ENCODE peak calls at places on chromosomes 3 and 15, in six cellular contexts. One of them, this sample, is unnamed.

GRCh38 chr3:37499061-37499785 is 324.8 kb upstream of the LRRFIP2 start:
- DNase-seq in K562: no peak
- DNase-seq in WTC11: no peak
- DNase-seq in HCT116: no peak
- DNase-seq in HepG2: no peak
- DNase-seq in GM12878: no peak
- DNase-seq in this sample: no peak

GRCh38 chr15:55742498-55742926 is 440 bp downstream of the PRTG start:
- DNase-seq in K562: no peak
- DNase-seq in WTC11: no peak
- DNase-seq in HCT116: no peak
- DNase-seq in HepG2: no peak
- DNase-seq in GM12878: no peak
- DNase-seq in this sample: no peak

GRCh38 chr15:80550219-80550909 is 144.7 kb upstream of the ABHD17C start:
- DNase-seq in K562: no peak
- DNase-seq in WTC11: no peak
- DNase-seq in HCT116: no peak
- DNase-seq in HepG2: peak; percentile 37
- DNase-seq in GM12878: peak; percentile 5
- DNase-seq in this sample: no peak

GRCh38 chr3:30596161-30596560 is 10.2 kb upstream of the TGFBR2 start:
- DNase-seq in K562: no peak
- DNase-seq in WTC11: no peak
- DNase-seq in HCT116: peak; percentile 56
- DNase-seq in HepG2: no peak
- DNase-seq in GM12878: no peak
- DNase-seq in this sample: no peak

GRCh38 chr15:88630798-88631463 is 7.9 kb upstream of the ISG20 start:
- DNase-seq in K562: no peak
- DNase-seq in WTC11: no peak
- DNase-seq in HCT116: no peak
- DNase-seq in HepG2: no peak
- DNase-seq in GM12878: no peak
- DNase-seq in this sample: no peak

GRCh38 chr3:16432714-16433113 is 80.8 kb downstream of the RFTN1 start:
- DNase-seq in K562: no peak
- DNase-seq in WTC11: no peak
- DNase-seq in HCT116: no peak
- DNase-seq in HepG2: no peak
- DNase-seq in GM12878: no peak
- DNase-seq in this sample: no peak

GRCh38 chr3:66297260-66297863 is 76.6 kb downstream of the SLC25A26 start:
- DNase-seq in K562: no peak
- DNase-seq in WTC11: no peak
- DNase-seq in HCT116: no peak
- DNase-seq in HepG2: no peak
- DNase-seq in GM12878: no peak
- DNase-seq in this sample: no peak

GRCh38 chr15:51266548-51266947 is 71.8 kb downstream of the CYP19A1 start:
- DNase-seq in K562: no peak
- DNase-seq in WTC11: no peak
- DNase-seq in HCT116: no peak
- DNase-seq in HepG2: no peak
- DNase-seq in GM12878: no peak
- DNase-seq in this sample: no peak

GRCh38 chr15:68990755-68991500 is 23.6 kb upstream of the NOX5 start:
- DNase-seq in K562: no peak
- DNase-seq in WTC11: no peak
- DNase-seq in HCT116: no peak
- DNase-seq in HepG2: no peak
- DNase-seq in GM12878: no peak
- DNase-seq in this sample: no peak

GRCh38 chr3:127817331-127817821 is 4.9 kb downstream of the MGLL start:
- DNase-seq in K562: no peak
- DNase-seq in WTC11: no peak
- DNase-seq in HCT116: peak; percentile 78
- DNase-seq in HepG2: no peak
- DNase-seq in GM12878: no peak
- DNase-seq in this sample: no peak

DNA sequence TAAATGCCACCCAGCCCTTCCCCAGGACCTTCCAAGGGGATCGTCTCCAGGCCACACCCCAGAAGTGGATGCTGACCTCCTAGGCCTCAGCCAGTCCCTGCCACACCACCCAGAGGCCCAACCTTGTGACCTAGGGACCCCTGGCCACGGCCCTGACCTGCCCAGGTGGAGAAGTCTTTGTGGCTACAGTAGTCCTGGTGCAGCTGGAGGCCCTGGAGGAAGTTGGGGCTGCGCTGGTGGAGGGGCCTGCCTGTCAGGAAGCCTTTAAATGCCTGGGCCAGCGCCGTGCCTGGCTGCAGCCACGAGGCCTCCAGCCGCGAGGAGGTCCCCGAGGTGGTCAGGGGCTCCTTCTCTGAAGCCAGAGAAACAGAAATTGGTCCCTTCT is 23.4 kb downstream of the PLA2G4D start:
- DNase-seq in K562: no peak
- DNase-seq in WTC11: no peak
- DNase-seq in HCT116: no peak
- DNase-seq in HepG2: no peak
- DNase-seq in GM12878: no peak
- DNase-seq in this sample: no peak
- TF ChIP-seq SP1 in K562: no peak
- TF ChIP-seq SP1 in WTC11: no peak
- TF ChIP-seq SP1 in HCT116: no peak
- TF ChIP-seq SP1 in HepG2: no peak
- TF ChIP-seq SP1 in GM12878: no peak
- TF ChIP-seq SP1 in this sample: no peak

DNA sequence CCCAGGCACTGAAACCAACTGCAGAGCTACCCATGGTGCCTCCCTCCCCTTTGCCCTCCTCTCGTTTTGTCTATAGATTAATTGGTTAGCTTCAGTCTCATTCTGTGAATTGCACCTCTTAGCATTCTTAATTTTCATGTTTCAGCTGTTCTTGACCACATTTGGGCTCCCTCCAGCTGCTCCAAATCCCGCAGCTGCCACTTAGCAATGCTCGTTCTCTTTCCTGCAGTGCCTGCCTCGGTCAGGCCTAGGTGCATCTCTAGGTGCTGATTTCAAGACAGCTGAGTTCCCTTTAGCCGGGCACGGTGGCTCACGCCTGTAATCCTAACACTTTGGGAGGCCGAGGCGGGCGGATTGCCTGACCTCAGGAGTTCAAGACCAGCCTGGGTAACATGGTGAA is 47.0 kb upstream of the SMAD3 start:
- DNase-seq in K562: no peak
- DNase-seq in WTC11: no peak
- DNase-seq in HCT116: no peak
- DNase-seq in HepG2: no peak
- DNase-seq in GM12878: no peak
- DNase-seq in this sample: no peak
- TF ChIP-seq SP1 in K562: no peak
- TF ChIP-seq SP1 in WTC11: no peak
- TF ChIP-seq SP1 in HCT116: no peak
- TF ChIP-seq SP1 in HepG2: no peak
- TF ChIP-seq SP1 in GM12878: no peak
- TF ChIP-seq SP1 in this sample: no peak

GRCh38 chr3:144272715-144273114 is 301.1 kb downstream of the DIPK2A start:
- DNase-seq in K562: no peak
- DNase-seq in WTC11: no peak
- DNase-seq in HCT116: no peak
- DNase-seq in HepG2: no peak
- DNase-seq in GM12878: no peak
- DNase-seq in this sample: no peak
- TF ChIP-seq SP1 in K562: no peak
- TF ChIP-seq SP1 in WTC11: no peak
- TF ChIP-seq SP1 in HCT116: no peak
- TF ChIP-seq SP1 in HepG2: no peak
- TF ChIP-seq SP1 in GM12878: no peak
- TF ChIP-seq SP1 in this sample: no peak

GRCh38 chr15:43509923-43510229 is 7.5 kb upstream of the MAP1A start:
- DNase-seq in K562: peak; percentile 30
- DNase-seq in WTC11: no peak
- DNase-seq in HCT116: no peak
- DNase-seq in HepG2: no peak
- DNase-seq in GM12878: no peak
- DNase-seq in this sample: no peak
- TF ChIP-seq SP1 in K562: no peak
- TF ChIP-seq SP1 in WTC11: no peak
- TF ChIP-seq SP1 in HCT116: no peak
- TF ChIP-seq SP1 in HepG2: no peak
- TF ChIP-seq SP1 in GM12878: no peak
- TF ChIP-seq SP1 in this sample: no peak

GRCh38 chr3:129077222-129077621 is 16.6 kb downstream of the GP9 start:
- DNase-seq in K562: no peak
- DNase-seq in WTC11: no peak
- DNase-seq in HCT116: no peak
- DNase-seq in HepG2: peak; percentile 77
- DNase-seq in GM12878: no peak
- DNase-seq in this sample: no peak
- TF ChIP-seq SP1 in K562: no peak
- TF ChIP-seq SP1 in WTC11: no peak
- TF ChIP-seq SP1 in HCT116: no peak
- TF ChIP-seq SP1 in HepG2: no peak
- TF ChIP-seq SP1 in GM12878: no peak
- TF ChIP-seq SP1 in this sample: no peak

GRCh38 chr3:174659516-174659915 is 199.6 kb upstream of the NAALADL2 start:
- DNase-seq in K562: no peak
- DNase-seq in WTC11: no peak
- DNase-seq in HCT116: no peak
- DNase-seq in HepG2: no peak
- DNase-seq in GM12878: no peak
- DNase-seq in this sample: no peak
- TF ChIP-seq SP1 in K562: no peak
- TF ChIP-seq SP1 in WTC11: no peak
- TF ChIP-seq SP1 in HCT116: no peak
- TF ChIP-seq SP1 in HepG2: no peak
- TF ChIP-seq SP1 in GM12878: no peak
- TF ChIP-seq SP1 in this sample: no peak

DNA sequence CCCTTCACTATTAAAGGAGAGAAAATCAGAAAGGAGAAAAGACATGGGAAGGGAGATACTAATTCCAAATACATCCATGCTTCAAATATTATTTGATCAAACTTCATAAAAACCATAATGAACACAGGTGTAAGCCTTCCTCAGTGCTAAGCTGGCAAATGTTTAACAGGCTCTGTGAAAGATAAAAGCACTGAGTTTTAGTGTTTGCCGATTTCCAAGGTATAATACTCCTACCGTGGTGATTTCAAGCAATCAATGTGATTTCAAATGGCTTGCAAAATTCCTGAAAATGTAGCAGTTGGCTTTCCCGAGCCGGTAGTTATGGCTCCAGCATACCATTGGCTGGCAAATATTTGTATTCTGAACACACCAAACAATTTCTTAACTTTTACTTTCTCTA is 732.3 kb upstream of the GOLIM4 start:
- DNase-seq in K562: no peak
- DNase-seq in WTC11: no peak
- DNase-seq in HCT116: no peak
- DNase-seq in HepG2: no peak
- DNase-seq in GM12878: no peak
- DNase-seq in this sample: no peak
- TF ChIP-seq SP1 in K562: no peak
- TF ChIP-seq SP1 in WTC11: no peak
- TF ChIP-seq SP1 in HCT116: no peak
- TF ChIP-seq SP1 in HepG2: no peak
- TF ChIP-seq SP1 in GM12878: no peak
- TF ChIP-seq SP1 in this sample: no peak

DNA sequence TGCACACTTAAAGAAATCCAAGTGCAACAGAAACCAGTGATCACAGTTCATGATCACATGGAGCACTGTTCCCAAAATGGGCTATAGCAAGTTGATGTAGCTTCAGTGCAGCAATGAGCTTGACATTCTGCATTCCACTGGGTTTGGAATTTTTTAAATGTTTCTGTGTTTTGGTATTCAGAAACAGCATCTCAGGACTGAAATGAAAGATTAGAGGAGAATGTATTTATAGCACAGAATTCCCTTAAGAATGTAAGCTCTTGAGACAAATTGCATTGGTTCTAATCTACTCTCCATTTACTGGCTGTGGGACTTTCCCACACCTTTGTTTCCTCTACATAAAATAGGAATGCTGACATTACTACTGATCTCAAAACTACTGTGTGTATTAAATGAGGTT is 162.7 kb downstream of the FGF12 start:
- DNase-seq in K562: no peak
- DNase-seq in WTC11: no peak
- DNase-seq in HCT116: no peak
- DNase-seq in HepG2: no peak
- DNase-seq in GM12878: no peak
- DNase-seq in this sample: no peak
- TF ChIP-seq SP1 in K562: no peak
- TF ChIP-seq SP1 in WTC11: no peak
- TF ChIP-seq SP1 in HCT116: no peak
- TF ChIP-seq SP1 in HepG2: no peak
- TF ChIP-seq SP1 in GM12878: no peak
- TF ChIP-seq SP1 in this sample: no peak

DNA sequence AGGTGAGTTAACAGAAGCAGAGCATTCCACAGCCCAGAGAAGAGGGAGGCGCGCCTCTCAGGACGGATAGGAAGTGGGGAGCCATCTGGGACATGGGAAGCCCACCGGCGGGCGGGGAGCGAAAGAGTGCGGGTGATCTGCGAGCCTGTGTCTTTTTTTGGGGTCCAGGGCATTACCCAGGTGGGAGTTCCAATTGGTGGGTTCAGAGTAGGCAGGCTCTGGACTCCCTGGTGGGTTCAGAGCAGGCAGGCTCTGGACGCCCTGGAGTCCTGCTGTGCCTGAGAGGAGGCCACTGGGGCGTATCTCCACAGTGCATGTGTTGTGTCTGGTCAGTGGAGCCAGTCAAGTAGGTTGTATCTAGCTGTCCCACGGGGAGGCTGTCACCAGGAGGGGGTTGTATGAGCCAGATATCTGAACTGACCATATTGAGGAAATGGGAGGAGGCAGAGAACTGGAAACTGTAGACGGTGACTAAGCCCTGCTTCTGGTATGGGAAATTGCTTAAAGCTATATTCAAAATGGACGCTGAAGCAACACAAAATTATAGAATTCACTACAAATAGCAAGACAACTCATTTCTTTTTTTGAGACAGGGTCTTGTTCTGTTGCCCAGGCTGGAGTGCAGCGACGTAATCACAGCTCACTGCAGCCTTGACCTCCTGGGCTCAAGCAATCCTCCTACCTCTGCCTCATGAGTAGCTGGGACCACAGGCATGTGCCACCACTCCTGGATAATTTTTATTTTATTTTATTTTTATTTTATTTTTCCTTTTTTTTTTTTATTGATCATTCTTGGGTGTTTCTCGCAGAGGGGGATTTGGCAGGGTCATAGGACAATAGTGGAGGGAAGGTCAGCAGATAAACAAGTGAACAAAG is 34.5 kb upstream of the CHST2 start:
- DNase-seq in K562: peak; percentile 98
- DNase-seq in WTC11: no peak
- DNase-seq in HCT116: no peak
- DNase-seq in HepG2: no peak
- DNase-seq in GM12878: peak; percentile 71
- DNase-seq in this sample: no peak
- TF ChIP-seq SP1 in K562: peak; percentile 79
- TF ChIP-seq SP1 in WTC11: no peak
- TF ChIP-seq SP1 in HCT116: no peak
- TF ChIP-seq SP1 in HepG2: no peak
- TF ChIP-seq SP1 in GM12878: no peak
- TF ChIP-seq SP1 in this sample: no peak

This sample was measured in HEK293T.